ENCODE peak calls at places on chromosomes 16 and 17, in six cellular contexts. H is kidney epithelial cell, V is erythroblast, D is GM12865, F is heart right ventricle, T is GM18507. U is an unnamed sample.

GRCh38 chr17:29048440-29049360 is 5.8 kb downstream of the PIPOX start:
- DNase-seq in H (no peak), V (no peak), D (no peak), F (no peak), T (no peak), U (no peak)

GRCh38 chr16:10806698-10807097 is 11.9 kb downstream of the TVP23A start:
- DNase-seq in H (no peak), V (no peak), D (no peak), F (no peak), T (no peak), U (no peak)

GRCh38 chr16:3971261-3971660 is 90.7 kb upstream of the CREBBP start:
- DNase-seq in H (no peak), V (no peak), D (peak; percentile 59), F (no peak), T (no peak), U (no peak)

GRCh38 chr17:7929158-7930029 is at the start of gene KCNAB3:
- DNase-seq in H (no peak), V (peak; percentile 78), D (peak; percentile 84), F (peak; percentile 45), T (no peak), U (no peak)

GRCh38 chr16:16120044-16120381 is 103.3 kb downstream of the ABCC6 start:
- DNase-seq in H (no peak), V (no peak), D (no peak), F (no peak), T (no peak), U (no peak)

GRCh38 chr17:76038050-76038449 is 10.9 kb upstream of the EVPL start:
- DNase-seq in H (no peak), V (no peak), D (no peak), F (no peak), T (no peak), U (no peak)

GRCh38 chr17:2566056-2566455 is 27.4 kb upstream of the PAFAH1B1 start:
- DNase-seq in H (no peak), V (no peak), D (no peak), F (no peak), T (no peak), U (no peak)

GRCh38 chr17:79033741-79034501 is 10.0 kb downstream of the C1QTNF1 start:
- DNase-seq in H (no peak), V (no peak), D (no peak), F (peak; percentile 68), T (no peak), U (no peak)

GRCh38 chr16:89101303-89102034 is 7.8 kb downstream of the ACSF3 start:
- DNase-seq in H (no peak), V (no peak), D (no peak), F (no peak), T (no peak), U (no peak)

GRCh38 chr17:76725580-76726230 is 701 bp downstream of the JMJD6 start:
- DNase-seq in H (no peak), V (peak; percentile 84), D (peak; percentile 79), F (peak; percentile 80), T (peak; percentile 53), U (no peak)

GRCh38 chr16:71610447-71610846 is 15.5 kb upstream of the MARVELD3 start:
- DNase-seq in H (no peak), V (peak; percentile 10), D (no peak), F (no peak), T (no peak), U (no peak)

GRCh38 chr17:8801135-8801840 is 2.1 kb upstream of the MFSD6L start:
- DNase-seq in H (no peak), V (no peak), D (no peak), F (no peak), T (no peak), U (no peak)

GRCh38 chr17:64148699-64149098 is 18.8 kb upstream of the ERN1 start:
- DNase-seq in H (no peak), V (no peak), D (peak; percentile 22), F (no peak), T (no peak), U (no peak)

GRCh38 chr16:68893710-68894705 is 50.7 kb downstream of the TANGO6 start:
- DNase-seq in H (peak; percentile 7), V (peak; percentile 12), D (peak; percentile 7), F (peak; percentile 30), T (no peak), U (no peak)

GRCh38 chr17:11279776-11280344 is 38.8 kb downstream of the SHISA6 start:
- DNase-seq in H (no peak), V (no peak), D (no peak), F (no peak), T (no peak), U (no peak)

GRCh38 chr16:74700206-74701040 is at the start of gene MLKL:
- DNase-seq in H (peak; percentile 16), V (peak; percentile 43), D (peak; percentile 73), F (peak; percentile 64), T (peak; percentile 37), U (no peak)

GRCh38 chr17:67487506-67487905 is 110.4 kb downstream of the PITPNC1 start:
- DNase-seq in H (no peak), V (no peak), D (no peak), F (no peak), T (no peak), U (no peak)

GRCh38 chr17:27489045-27489715 is 32.9 kb downstream of the KSR1 start:
- DNase-seq in H (no peak), V (peak; percentile 61), D (no peak), F (peak; percentile 80), T (no peak), U (no peak)

GRCh38 chr16:29698484-29699323 is 19.7 kb downstream of the QPRT start:
- DNase-seq in H (no peak), V (no peak), D (no peak), F (no peak), T (no peak), U (no peak)

GRCh38 chr17:50014471-50015088 is 19.6 kb upstream of the DLX3 start:
- DNase-seq in H (no peak), V (no peak), D (no peak), F (no peak), T (no peak), U (no peak)

GRCh38 chr16:87451563-87452210 is 41.1 kb downstream of the ZCCHC14 start:
- DNase-seq in H (no peak), V (no peak), D (no peak), F (no peak), T (no peak), U (no peak)

GRCh38 chr17:78722101-78722761 is 59.8 kb downstream of the CYTH1 start:
- DNase-seq in H (no peak), V (no peak), D (peak; percentile 79), F (peak; percentile 38), T (no peak), U (no peak)

GRCh38 chr17:1082579-1082978 is 85.7 kb downstream of the TIMM22 start:
- DNase-seq in H (no peak), V (no peak), D (no peak), F (no peak), T (no peak), U (no peak)

GRCh38 chr16:4347010-4347409 is 4.1 kb downstream of the PAM16 start:
- DNase-seq in H (no peak), V (no peak), D (no peak), F (no peak), T (no peak), U (no peak)

GRCh38 chr16:85768225-85768624 is 17.3 kb upstream of the C16orf74 start:
- DNase-seq in H (no peak), V (no peak), D (no peak), F (no peak), T (no peak), U (no peak)

GRCh38 chr16:58733248-58733670 is 857 bp downstream of the GOT2 start:
- DNase-seq in H (no peak), V (peak; percentile 61), D (peak; percentile 4), F (no peak), T (no peak), U (no peak)

GRCh38 chr17:50620848-50621247 is 13.8 kb upstream of the ABCC3 start:
- DNase-seq in H (no peak), V (no peak), D (no peak), F (no peak), T (no peak), U (no peak)

GRCh38 chr17:78337244-78338109 is 22.4 kb downstream of the SOCS3 start:
- DNase-seq in H (no peak), V (no peak), D (peak; percentile 83), F (no peak), T (no peak), U (no peak)

GRCh38 chr17:51860934-51861561 is 297.5 kb downstream of the CA10 start:
- DNase-seq in H (no peak), V (peak; percentile 55), D (peak; percentile 45), F (no peak), T (no peak), U (no peak)

GRCh38 chr17:78278139-78278741 is 46.8 kb downstream of the TMEM235 start:
- DNase-seq in H (no peak), V (no peak), D (no peak), F (no peak), T (no peak), U (no peak)

GRCh38 chr17:7124923-7125322 is 10.3 kb upstream of the ASGR2 start:
- DNase-seq in H (no peak), V (no peak), D (no peak), F (no peak), T (no peak), U (no peak)

GRCh38 chr17:7294614-7295153 is at the start of gene YBX2:
- DNase-seq in H (no peak), V (peak; percentile 80), D (peak; percentile 69), F (peak; percentile 75), T (no peak), U (no peak)

GRCh38 chr16:89150090-89150835 is 21.3 kb upstream of the CDH15 start:
- DNase-seq in H (no peak), V (no peak), D (no peak), F (no peak), T (no peak), U (peak; percentile 44)

GRCh38 chr16:53865492-53865863 is 161.5 kb downstream of the FTO start:
- DNase-seq in H (peak; percentile 29), V (no peak), D (peak; percentile 28), F (no peak), T (no peak), U (peak; percentile 56)

GRCh38 chr16:89924298-89924924 is 1.3 kb downstream of the TUBB3 start:
- DNase-seq in H (no peak), V (peak; percentile 48), D (peak; percentile 37), F (no peak), T (no peak), U (no peak)

GRCh38 chr17:81931557-81932332 is 4.2 kb upstream of the MAFG start:
- DNase-seq in H (no peak), V (no peak), D (no peak), F (no peak), T (no peak), U (no peak)